ENCODE peak calls at places on chromosomes 13 and 19, in seven cellular contexts. One of them, this sample, is unnamed.

GRCh38 chr13:28819046-28819747 is 942 bp upstream of the MTUS2 start:
- DNase-seq in mammary epithelial cell: peak
- DNase-seq in hypothalamus: no peak
- DNase-seq in natural killer cell treated with Interleukin-12 subunit alpha and Interleukin-12 subunit beta and Interleukin-15 and Interleukin-18, amount 100 ng/mL, for 72 hours: no peak
- DNase-seq in astrocyte of the hippocampus: peak
- DNase-seq in AML-193: no peak
- DNase-seq in lower leg skin: no peak
- DNase-seq in this sample: no peak

GRCh38 chr13:20475927-20476691 is 49.5 kb downstream of the CRYL1 start:
- DNase-seq in hypothalamus: no peak
- DNase-seq in astrocyte of the hippocampus: no peak
- DNase-seq in lower leg skin: no peak
- DNase-seq in natural killer cell treated with Interleukin-12 subunit alpha and Interleukin-12 subunit beta and Interleukin-15 and Interleukin-18, amount 100 ng/mL, for 72 hours: peak
- DNase-seq in AML-193: no peak
- DNase-seq in mammary epithelial cell: peak
- DNase-seq in this sample: peak

GRCh38 chr19:16495982-16496612 is at the start of the genes C19orf44 and CALR3:
- DNase-seq in astrocyte of the hippocampus: peak
- DNase-seq in natural killer cell treated with Interleukin-12 subunit alpha and Interleukin-12 subunit beta and Interleukin-15 and Interleukin-18, amount 100 ng/mL, for 72 hours: peak
- DNase-seq in mammary epithelial cell: peak
- DNase-seq in hypothalamus: peak
- DNase-seq in AML-193: peak
- DNase-seq in lower leg skin: peak
- DNase-seq in this sample: peak

GRCh38 chr13:52158629-52159158 is 703 bp downstream of the NEK3 start:
- DNase-seq in mammary epithelial cell: peak
- DNase-seq in AML-193: peak
- DNase-seq in lower leg skin: peak
- DNase-seq in astrocyte of the hippocampus: peak
- DNase-seq in natural killer cell treated with Interleukin-12 subunit alpha and Interleukin-12 subunit beta and Interleukin-15 and Interleukin-18, amount 100 ng/mL, for 72 hours: no peak
- DNase-seq in hypothalamus: no peak
- DNase-seq in this sample: no peak

GRCh38 chr13:51579676-51580075 is 4.6 kb upstream of the WDFY2 start:
- DNase-seq in mammary epithelial cell: no peak
- DNase-seq in astrocyte of the hippocampus: no peak
- DNase-seq in hypothalamus: no peak
- DNase-seq in lower leg skin: no peak
- DNase-seq in natural killer cell treated with Interleukin-12 subunit alpha and Interleukin-12 subunit beta and Interleukin-15 and Interleukin-18, amount 100 ng/mL, for 72 hours: no peak
- DNase-seq in AML-193: no peak
- DNase-seq in this sample: no peak

GRCh38 chr19:45990113-45990728 is 5.0 kb upstream of the CCDC61 start:
- DNase-seq in mammary epithelial cell: no peak
- DNase-seq in natural killer cell treated with Interleukin-12 subunit alpha and Interleukin-12 subunit beta and Interleukin-15 and Interleukin-18, amount 100 ng/mL, for 72 hours: no peak
- DNase-seq in astrocyte of the hippocampus: no peak
- DNase-seq in AML-193: no peak
- DNase-seq in hypothalamus: no peak
- DNase-seq in lower leg skin: no peak
- DNase-seq in this sample: no peak

GRCh38 chr13:101747039-101747438 is 294.6 kb downstream of the ITGBL1 start:
- DNase-seq in lower leg skin: no peak
- DNase-seq in mammary epithelial cell: no peak
- DNase-seq in AML-193: no peak
- DNase-seq in hypothalamus: no peak
- DNase-seq in astrocyte of the hippocampus: no peak
- DNase-seq in natural killer cell treated with Interleukin-12 subunit alpha and Interleukin-12 subunit beta and Interleukin-15 and Interleukin-18, amount 100 ng/mL, for 72 hours: no peak
- DNase-seq in this sample: no peak

GRCh38 chr13:110293037-110293436 is 13.9 kb downstream of the COL4A1 start:
- DNase-seq in mammary epithelial cell: no peak
- DNase-seq in lower leg skin: peak
- DNase-seq in AML-193: no peak
- DNase-seq in natural killer cell treated with Interleukin-12 subunit alpha and Interleukin-12 subunit beta and Interleukin-15 and Interleukin-18, amount 100 ng/mL, for 72 hours: no peak
- DNase-seq in astrocyte of the hippocampus: no peak
- DNase-seq in hypothalamus: no peak
- DNase-seq in this sample: no peak

GRCh38 chr13:95267662-95268369 is 33.4 kb downstream of the ABCC4 start:
- DNase-seq in AML-193: no peak
- DNase-seq in hypothalamus: no peak
- DNase-seq in mammary epithelial cell: peak
- DNase-seq in lower leg skin: no peak
- DNase-seq in natural killer cell treated with Interleukin-12 subunit alpha and Interleukin-12 subunit beta and Interleukin-15 and Interleukin-18, amount 100 ng/mL, for 72 hours: no peak
- DNase-seq in astrocyte of the hippocampus: peak
- DNase-seq in this sample: no peak

GRCh38 chr19:3387645-3388589 is 21.5 kb downstream of the NFIC start:
- DNase-seq in natural killer cell treated with Interleukin-12 subunit alpha and Interleukin-12 subunit beta and Interleukin-15 and Interleukin-18, amount 100 ng/mL, for 72 hours: no peak
- DNase-seq in AML-193: no peak
- DNase-seq in mammary epithelial cell: peak
- DNase-seq in hypothalamus: peak
- DNase-seq in lower leg skin: peak
- DNase-seq in astrocyte of the hippocampus: peak
- DNase-seq in this sample: no peak

GRCh38 chr13:90594694-90595093 is 752.8 kb upstream of the MIR17HG start:
- DNase-seq in mammary epithelial cell: peak
- DNase-seq in astrocyte of the hippocampus: peak
- DNase-seq in hypothalamus: no peak
- DNase-seq in lower leg skin: no peak
- DNase-seq in AML-193: no peak
- DNase-seq in natural killer cell treated with Interleukin-12 subunit alpha and Interleukin-12 subunit beta and Interleukin-15 and Interleukin-18, amount 100 ng/mL, for 72 hours: no peak
- DNase-seq in this sample: no peak

GRCh38 chr13:59710995-59711701 is 452.6 kb downstream of the DIAPH3 start:
- DNase-seq in hypothalamus: no peak
- DNase-seq in lower leg skin: no peak
- DNase-seq in AML-193: no peak
- DNase-seq in astrocyte of the hippocampus: no peak
- DNase-seq in natural killer cell treated with Interleukin-12 subunit alpha and Interleukin-12 subunit beta and Interleukin-15 and Interleukin-18, amount 100 ng/mL, for 72 hours: no peak
- DNase-seq in mammary epithelial cell: no peak
- DNase-seq in this sample: no peak

GRCh38 chr19:961866-962620 is 22.1 kb upstream of the WDR18 start:
- DNase-seq in hypothalamus: no peak
- DNase-seq in natural killer cell treated with Interleukin-12 subunit alpha and Interleukin-12 subunit beta and Interleukin-15 and Interleukin-18, amount 100 ng/mL, for 72 hours: no peak
- DNase-seq in astrocyte of the hippocampus: no peak
- DNase-seq in AML-193: no peak
- DNase-seq in lower leg skin: no peak
- DNase-seq in mammary epithelial cell: no peak
- DNase-seq in this sample: no peak

GRCh38 chr19:13396256-13397080 is 109.8 kb downstream of the CACNA1A start:
- DNase-seq in natural killer cell treated with Interleukin-12 subunit alpha and Interleukin-12 subunit beta and Interleukin-15 and Interleukin-18, amount 100 ng/mL, for 72 hours: no peak
- DNase-seq in hypothalamus: no peak
- DNase-seq in astrocyte of the hippocampus: peak
- DNase-seq in mammary epithelial cell: peak
- DNase-seq in lower leg skin: no peak
- DNase-seq in AML-193: no peak
- DNase-seq in this sample: no peak

GRCh38 chr13:40490086-40490723 is 176.2 kb downstream of the FOXO1 start:
- DNase-seq in mammary epithelial cell: no peak
- DNase-seq in astrocyte of the hippocampus: no peak
- DNase-seq in lower leg skin: peak
- DNase-seq in natural killer cell treated with Interleukin-12 subunit alpha and Interleukin-12 subunit beta and Interleukin-15 and Interleukin-18, amount 100 ng/mL, for 72 hours: no peak
- DNase-seq in hypothalamus: no peak
- DNase-seq in AML-193: no peak
- DNase-seq in this sample: peak

GRCh38 chr19:56946164-56946563 is 105.6 kb upstream of the PEG3 start:
- DNase-seq in mammary epithelial cell: no peak
- DNase-seq in astrocyte of the hippocampus: no peak
- DNase-seq in AML-193: no peak
- DNase-seq in hypothalamus: no peak
- DNase-seq in natural killer cell treated with Interleukin-12 subunit alpha and Interleukin-12 subunit beta and Interleukin-15 and Interleukin-18, amount 100 ng/mL, for 72 hours: no peak
- DNase-seq in lower leg skin: no peak
- DNase-seq in this sample: no peak

GRCh38 chr19:4705413-4706131 is 18.1 kb downstream of the DPP9 start:
- DNase-seq in AML-193: no peak
- DNase-seq in natural killer cell treated with Interleukin-12 subunit alpha and Interleukin-12 subunit beta and Interleukin-15 and Interleukin-18, amount 100 ng/mL, for 72 hours: no peak
- DNase-seq in hypothalamus: no peak
- DNase-seq in astrocyte of the hippocampus: no peak
- DNase-seq in mammary epithelial cell: no peak
- DNase-seq in lower leg skin: no peak
- DNase-seq in this sample: no peak

GRCh38 chr19:2624537-2625091 is 77.9 kb downstream of the GNG7 start:
- DNase-seq in astrocyte of the hippocampus: peak
- DNase-seq in natural killer cell treated with Interleukin-12 subunit alpha and Interleukin-12 subunit beta and Interleukin-15 and Interleukin-18, amount 100 ng/mL, for 72 hours: no peak
- DNase-seq in AML-193: no peak
- DNase-seq in lower leg skin: no peak
- DNase-seq in mammary epithelial cell: no peak
- DNase-seq in hypothalamus: no peak
- DNase-seq in this sample: no peak

GRCh38 chr13:21240586-21240985 is 64.1 kb downstream of the MRPL57 start:
- DNase-seq in lower leg skin: no peak
- DNase-seq in hypothalamus: no peak
- DNase-seq in astrocyte of the hippocampus: peak
- DNase-seq in mammary epithelial cell: no peak
- DNase-seq in AML-193: no peak
- DNase-seq in natural killer cell treated with Interleukin-12 subunit alpha and Interleukin-12 subunit beta and Interleukin-15 and Interleukin-18, amount 100 ng/mL, for 72 hours: no peak
- DNase-seq in this sample: no peak

GRCh38 chr19:45716314-45717130 is 14.2 kb downstream of the FBXO46 start:
- DNase-seq in hypothalamus: no peak
- DNase-seq in astrocyte of the hippocampus: peak
- DNase-seq in lower leg skin: no peak
- DNase-seq in AML-193: no peak
- DNase-seq in mammary epithelial cell: peak
- DNase-seq in natural killer cell treated with Interleukin-12 subunit alpha and Interleukin-12 subunit beta and Interleukin-15 and Interleukin-18, amount 100 ng/mL, for 72 hours: no peak
- DNase-seq in this sample: peak

GRCh38 chr19:19662866-19663291 is 597 bp downstream of the ATP13A1 start:
- DNase-seq in hypothalamus: no peak
- DNase-seq in lower leg skin: no peak
- DNase-seq in mammary epithelial cell: no peak
- DNase-seq in natural killer cell treated with Interleukin-12 subunit alpha and Interleukin-12 subunit beta and Interleukin-15 and Interleukin-18, amount 100 ng/mL, for 72 hours: no peak
- DNase-seq in AML-193: no peak
- DNase-seq in astrocyte of the hippocampus: peak
- DNase-seq in this sample: no peak